ENCODE peak calls at places on chromosomes 12 and 14, in six cellular contexts. One of them, this sample, is unnamed.
A peak's percentile ranks its signal among the peaks of the same experiment; 100 is the strongest.

GRCh38 chr14:32230695-32231280 is 27.7 kb upstream of the RNU6-8 start:
- DNase-seq in mesenchymal stem cell: peak; percentile 63
- DNase-seq in IMR-90: peak; percentile 67
- DNase-seq in neuronal stem cell: no peak
- DNase-seq in mesendoderm: no peak
- DNase-seq in H1: no peak
- DNase-seq in this sample: no peak

GRCh38 chr12:131618303-131618658 is 92.6 kb upstream of the SFSWAP start:
- DNase-seq in H1: peak; percentile 77
- DNase-seq in neuronal stem cell: peak; percentile 56
- DNase-seq in IMR-90: no peak
- DNase-seq in mesendoderm: peak; percentile 57
- DNase-seq in mesenchymal stem cell: no peak
- DNase-seq in this sample: no peak

GRCh38 chr12:6532051-6532926 is 2.0 kb upstream of the GAPDH start:
- DNase-seq in mesenchymal stem cell: peak; percentile 100
- DNase-seq in IMR-90: peak; percentile 99
- DNase-seq in mesendoderm: peak; percentile 96
- DNase-seq in H1: peak; percentile 62
- DNase-seq in neuronal stem cell: peak; percentile 69
- DNase-seq in this sample: peak; percentile 96

GRCh38 chr14:29822430-29822709 is 105.3 kb downstream of the PRKD1 start:
- DNase-seq in mesenchymal stem cell: peak; percentile 38
- DNase-seq in H1: no peak
- DNase-seq in mesendoderm: no peak
- DNase-seq in IMR-90: peak; percentile 7
- DNase-seq in neuronal stem cell: no peak
- DNase-seq in this sample: no peak

GRCh38 chr14:85762523-85762922 is 232.6 kb downstream of the FLRT2 start:
- DNase-seq in H1: no peak
- DNase-seq in IMR-90: no peak
- DNase-seq in neuronal stem cell: peak; percentile 57
- DNase-seq in mesenchymal stem cell: no peak
- DNase-seq in mesendoderm: no peak
- DNase-seq in this sample: no peak

GRCh38 chr12:10304161-10304574 is 3.5 kb upstream of the KLRD1 start:
- DNase-seq in IMR-90: peak; percentile 87
- DNase-seq in mesenchymal stem cell: peak; percentile 98
- DNase-seq in mesendoderm: no peak
- DNase-seq in H1: no peak
- DNase-seq in neuronal stem cell: no peak
- DNase-seq in this sample: no peak

GRCh38 chr12:8011331-8011730 is 21.2 kb upstream of the FOXJ2 start:
- DNase-seq in H1: no peak
- DNase-seq in IMR-90: no peak
- DNase-seq in neuronal stem cell: no peak
- DNase-seq in mesenchymal stem cell: no peak
- DNase-seq in mesendoderm: no peak
- DNase-seq in this sample: no peak

GRCh38 chr12:51862947-51863346 is 14.4 kb upstream of the FIGNL2 start:
- DNase-seq in neuronal stem cell: no peak
- DNase-seq in IMR-90: no peak
- DNase-seq in mesendoderm: peak; percentile 63
- DNase-seq in H1: no peak
- DNase-seq in mesenchymal stem cell: no peak
- DNase-seq in this sample: no peak

GRCh38 chr12:52634266-52635056 is 16.1 kb upstream of the KRT73 start:
- DNase-seq in IMR-90: no peak
- DNase-seq in H1: peak; percentile 14
- DNase-seq in neuronal stem cell: no peak
- DNase-seq in mesendoderm: no peak
- DNase-seq in mesenchymal stem cell: no peak
- DNase-seq in this sample: no peak

GRCh38 chr12:89880695-89881350 is 172.2 kb upstream of the ATP2B1 start:
- DNase-seq in neuronal stem cell: no peak
- DNase-seq in mesenchymal stem cell: no peak
- DNase-seq in IMR-90: no peak
- DNase-seq in H1: no peak
- DNase-seq in mesendoderm: no peak
- DNase-seq in this sample: no peak

GRCh38 chr12:95593266-95593871 is 42.1 kb upstream of the USP44 start:
- DNase-seq in neuronal stem cell: no peak
- DNase-seq in H1: no peak
- DNase-seq in IMR-90: no peak
- DNase-seq in mesendoderm: no peak
- DNase-seq in mesenchymal stem cell: no peak
- DNase-seq in this sample: no peak

GRCh38 chr12:129067482-129067881 is 214.2 kb downstream of the GLT1D1 start:
- DNase-seq in IMR-90: no peak
- DNase-seq in H1: no peak
- DNase-seq in mesenchymal stem cell: no peak
- DNase-seq in neuronal stem cell: no peak
- DNase-seq in mesendoderm: peak; percentile 63
- DNase-seq in this sample: no peak

GRCh38 chr12:111351026-111351425 is 17.9 kb downstream of the PHETA1 start:
- DNase-seq in mesendoderm: no peak
- DNase-seq in IMR-90: no peak
- DNase-seq in H1: no peak
- DNase-seq in neuronal stem cell: no peak
- DNase-seq in mesenchymal stem cell: no peak
- DNase-seq in this sample: no peak

GRCh38 chr14:36520601-36521525 is 831 bp upstream of the NKX2-1 start:
- DNase-seq in mesenchymal stem cell: peak; percentile 30
- DNase-seq in neuronal stem cell: peak; percentile 61
- DNase-seq in mesendoderm: peak; percentile 75
- DNase-seq in H1: peak; percentile 80
- DNase-seq in IMR-90: peak; percentile 2
- DNase-seq in this sample: no peak

GRCh38 chr12:8696402-8697100 is 1.2 kb upstream of the RIMKLB start:
- DNase-seq in H1: no peak
- DNase-seq in IMR-90: no peak
- DNase-seq in neuronal stem cell: no peak
- DNase-seq in mesenchymal stem cell: no peak
- DNase-seq in mesendoderm: peak; percentile 78
- DNase-seq in this sample: peak; percentile 35

GRCh38 chr14:89443002-89443660 is 26.1 kb upstream of the FOXN3 start:
- DNase-seq in mesendoderm: peak; percentile 72
- DNase-seq in mesenchymal stem cell: no peak
- DNase-seq in neuronal stem cell: no peak
- DNase-seq in H1: no peak
- DNase-seq in IMR-90: peak; percentile 66
- DNase-seq in this sample: no peak

GRCh38 chr12:91432079-91432478 is 249.5 kb upstream of the DCN start:
- DNase-seq in H1: no peak
- DNase-seq in mesendoderm: peak; percentile 18
- DNase-seq in IMR-90: peak; percentile 12
- DNase-seq in neuronal stem cell: peak; percentile 42
- DNase-seq in mesenchymal stem cell: peak; percentile 41
- DNase-seq in this sample: no peak

GRCh38 chr14:64951724-64952123 is 9.2 kb upstream of the GPX2 start:
- DNase-seq in neuronal stem cell: no peak
- DNase-seq in H1: no peak
- DNase-seq in mesendoderm: no peak
- DNase-seq in mesenchymal stem cell: no peak
- DNase-seq in IMR-90: no peak
- DNase-seq in this sample: no peak

GRCh38 chr14:64950889-64951288 is 8.3 kb upstream of the GPX2 start:
- DNase-seq in IMR-90: no peak
- DNase-seq in mesendoderm: no peak
- DNase-seq in neuronal stem cell: no peak
- DNase-seq in H1: no peak
- DNase-seq in mesenchymal stem cell: no peak
- DNase-seq in this sample: no peak

GRCh38 chr14:64953310-64953654 is 10.7 kb upstream of the GPX2 start:
- DNase-seq in neuronal stem cell: no peak
- DNase-seq in mesendoderm: no peak
- DNase-seq in mesenchymal stem cell: no peak
- DNase-seq in IMR-90: no peak
- DNase-seq in H1: no peak
- DNase-seq in this sample: no peak

GRCh38 chr14:64952598-64953309 is 10.2 kb upstream of the GPX2 start:
- DNase-seq in H1: no peak
- DNase-seq in IMR-90: no peak
- DNase-seq in mesenchymal stem cell: no peak
- DNase-seq in neuronal stem cell: no peak
- DNase-seq in mesendoderm: peak; percentile 80
- DNase-seq in this sample: no peak

GRCh38 chr14:64951291-64951690 is 8.7 kb upstream of the GPX2 start:
- DNase-seq in mesenchymal stem cell: no peak
- DNase-seq in neuronal stem cell: no peak
- DNase-seq in mesendoderm: no peak
- DNase-seq in IMR-90: no peak
- DNase-seq in H1: no peak
- DNase-seq in this sample: no peak
- H3K36me3 ChIP-seq in mesenchymal stem cell: peaks cover 69% of the 10 kb centered on the region
- H3K36me3 ChIP-seq in neuronal stem cell: peaks cover 65% of the 10 kb centered on the region
- H3K36me3 ChIP-seq in mesendoderm: peaks cover 26% of the 10 kb centered on the region
- H3K36me3 ChIP-seq in IMR-90: peaks cover 11% of the 10 kb centered on the region
- H3K36me3 ChIP-seq in H1: peaks cover 5% of the 10 kb centered on the region
- H3K36me3 ChIP-seq in this sample: peaks cover 40% of the 10 kb centered on the region

DNA sequence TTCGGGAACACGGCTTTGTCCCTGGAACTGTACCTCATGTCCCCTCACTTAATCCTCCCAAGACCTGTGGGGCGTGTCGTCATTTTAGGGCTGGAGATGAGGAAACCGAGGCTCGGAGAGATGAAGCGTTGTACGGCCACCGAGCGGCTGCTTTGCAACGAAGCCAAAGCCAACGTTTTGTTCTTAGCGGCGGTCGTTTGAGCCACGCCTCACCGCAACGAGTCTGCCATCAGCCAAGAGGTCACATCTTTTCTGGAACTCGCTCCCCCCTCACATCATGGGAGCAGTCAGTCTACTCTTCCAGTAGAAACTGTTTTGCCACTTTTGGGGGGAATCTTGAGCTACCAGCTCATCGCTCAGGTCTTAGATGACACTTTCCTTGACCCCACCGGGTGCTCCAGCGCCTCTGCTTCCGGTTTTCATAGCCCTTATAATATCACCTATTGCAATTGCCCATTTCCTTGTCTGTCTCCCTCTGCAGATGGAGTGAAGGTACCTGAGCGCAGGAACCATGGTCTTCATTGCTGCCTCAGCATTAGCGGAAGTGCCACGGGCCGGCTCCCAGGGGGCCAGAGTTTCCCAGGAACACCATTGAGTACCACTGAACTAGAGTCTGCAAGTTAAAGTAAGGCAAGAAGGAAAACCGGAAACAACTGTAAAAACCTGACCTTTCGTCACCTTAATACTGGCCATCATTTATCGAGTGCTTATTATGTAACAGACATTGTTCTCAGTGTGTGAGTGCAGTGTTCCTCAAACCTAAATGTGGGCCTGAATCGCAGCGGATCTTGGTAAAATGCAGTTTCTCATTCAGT is 19.6 kb downstream of the NINJ2 start:
- DNase-seq in mesenchymal stem cell: no peak
- DNase-seq in neuronal stem cell: no peak
- DNase-seq in mesendoderm: peak; percentile 33
- DNase-seq in H1: no peak
- DNase-seq in IMR-90: no peak
- DNase-seq in this sample: peak; percentile 63
- H3K18ac ChIP-seq in mesenchymal stem cell: peak overlapping the region; percentile 93
- H3K18ac ChIP-seq in neuronal stem cell: peak overlapping the region; percentile 98
- H3K18ac ChIP-seq in mesendoderm: peak overlapping the region; percentile 10
- H3K18ac ChIP-seq in H1: peak overlapping the region; percentile 96
- H3K18ac ChIP-seq in IMR-90: peak overlapping the region; percentile 58
- H3K18ac ChIP-seq in this sample: peak overlapping the region; percentile 89

DNA sequence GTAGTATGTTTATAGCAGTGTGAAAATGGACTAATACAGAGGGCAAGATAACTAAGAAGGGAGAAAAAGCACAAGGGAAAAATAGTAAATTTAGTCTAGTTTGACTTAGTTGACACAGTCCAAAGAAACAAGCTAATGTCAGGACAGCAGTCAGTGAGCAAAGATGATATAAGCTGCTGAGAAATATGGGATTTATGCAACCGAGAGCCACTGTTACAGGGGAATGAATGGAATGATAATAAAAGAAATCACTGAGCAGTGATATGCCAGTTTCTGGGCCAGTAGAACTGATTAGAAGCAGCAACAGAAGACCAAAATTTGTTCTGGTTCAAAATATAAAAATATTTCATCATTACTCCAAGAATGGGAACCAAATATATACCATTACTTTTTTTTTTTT is 60.1 kb downstream of the R3HDM2 start:
- DNase-seq in mesenchymal stem cell: no peak
- DNase-seq in mesendoderm: no peak
- DNase-seq in IMR-90: peak; percentile 66
- DNase-seq in neuronal stem cell: no peak
- DNase-seq in H1: no peak
- DNase-seq in this sample: peak; percentile 53
- H3K36me3 ChIP-seq in mesenchymal stem cell: peaks cover 3% of the 10 kb centered on the region
- H3K36me3 ChIP-seq in mesendoderm: no peaks in the 10 kb centered on the region
- H3K36me3 ChIP-seq in IMR-90: peaks cover 2% of the 10 kb centered on the region
- H3K36me3 ChIP-seq in neuronal stem cell: peaks cover 2% of the 10 kb centered on the region
- H3K36me3 ChIP-seq in H1: no peaks in the 10 kb centered on the region
- H3K36me3 ChIP-seq in this sample: no peaks in the 10 kb centered on the region

DNA sequence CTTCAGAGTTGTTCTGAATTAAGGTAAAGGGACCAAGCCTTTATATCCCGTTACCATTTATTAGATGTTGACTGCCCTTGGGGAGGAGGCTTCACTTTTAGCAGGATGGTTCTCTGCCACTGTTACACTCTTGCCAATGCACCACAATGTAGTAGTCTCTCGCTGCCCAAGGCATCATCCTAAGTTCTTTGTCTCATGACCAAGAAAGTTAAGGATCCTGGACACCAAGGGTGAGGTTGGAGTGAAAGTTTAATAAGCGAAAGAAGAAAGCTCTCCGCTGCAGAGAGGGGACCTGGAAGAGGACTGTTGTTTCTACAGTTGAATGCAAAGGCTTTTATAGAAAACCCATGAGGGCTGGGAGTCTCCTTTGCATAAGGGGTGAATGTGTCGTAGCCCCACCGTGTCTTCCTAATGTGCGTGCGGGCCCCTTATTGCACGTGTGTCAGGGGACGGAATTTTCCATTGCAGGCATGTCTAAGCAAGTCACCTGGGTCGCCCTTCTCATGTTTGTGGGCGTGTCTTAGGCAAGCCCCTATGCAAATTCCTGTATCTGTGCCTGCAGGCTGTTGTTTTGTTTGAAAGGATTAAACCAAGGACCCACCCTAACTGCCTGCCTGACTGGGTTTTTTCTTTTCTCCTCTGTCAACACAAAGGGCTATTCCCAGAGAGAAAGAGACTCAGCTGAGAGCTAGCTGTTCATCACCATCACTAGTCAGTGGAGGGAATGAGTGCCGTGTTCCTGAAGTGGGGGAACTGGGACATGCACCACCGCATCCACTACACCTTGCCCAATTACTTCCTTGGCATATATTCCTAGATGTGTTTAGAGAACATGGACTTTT is 17.6 kb upstream of the RNASE1 start:
- DNase-seq in neuronal stem cell: peak; percentile 50
- DNase-seq in IMR-90: no peak
- DNase-seq in mesenchymal stem cell: no peak
- DNase-seq in H1: peak; percentile 66
- DNase-seq in mesendoderm: peak; percentile 94
- DNase-seq in this sample: peak; percentile 41
- H3K18ac ChIP-seq in neuronal stem cell: peak overlapping the region; percentile 57
- H3K18ac ChIP-seq in IMR-90: no peak overlapping the region
- H3K18ac ChIP-seq in mesenchymal stem cell: no peak overlapping the region
- H3K18ac ChIP-seq in H1: peak overlapping the region; percentile 95
- H3K18ac ChIP-seq in mesendoderm: peak overlapping the region; percentile 72
- H3K18ac ChIP-seq in this sample: no peak overlapping the region

GRCh38 chr14:50122291-50122690 is 5.9 kb upstream of the VCPKMT start:
- DNase-seq in mesenchymal stem cell: no peak
- DNase-seq in mesendoderm: no peak
- DNase-seq in H1: no peak
- DNase-seq in neuronal stem cell: no peak
- DNase-seq in IMR-90: no peak
- DNase-seq in this sample: no peak
- H3K36me3 ChIP-seq in mesenchymal stem cell: peaks cover 4% of the 10 kb centered on the region
- H3K36me3 ChIP-seq in mesendoderm: no peaks in the 10 kb centered on the region
- H3K36me3 ChIP-seq in H1: no peaks in the 10 kb centered on the region
- H3K36me3 ChIP-seq in neuronal stem cell: peaks cover 51% of the 10 kb centered on the region
- H3K36me3 ChIP-seq in IMR-90: peaks cover 12% of the 10 kb centered on the region
- H3K36me3 ChIP-seq in this sample: peaks cover 6% of the 10 kb centered on the region

This sample was measured in trophoblast cell.